ENCODE peak calls at places on chromosomes 5 and 9, in five cellular contexts. R, H, S, Q and N are unnamed samples.

GRCh38 chr5:82777106-82777505 is 300.1 kb downstream of the TMEM167A start:
- DNase-seq in S (no peak), H (no peak), R (no peak), Q (no peak), N (no peak)

GRCh38 chr9:136666364-136667216 is 3.9 kb downstream of the EGFL7 start:
- DNase-seq in R (no peak), Q (no peak), S (no peak), H (no peak), N (no peak)

GRCh38 chr5:71859515-71859914 is 140.4 kb downstream of the CARTPT start:
- DNase-seq in Q (no peak), R (no peak), S (no peak), H (no peak), N (no peak)

GRCh38 chr9:91179237-91180138 is 182.2 kb downstream of the AUH start:
- DNase-seq in R (no peak), S (no peak), H (no peak), Q (no peak), N (no peak)

GRCh38 chr9:7028591-7028990 is 270.8 kb downstream of the KDM4C start:
- DNase-seq in H (no peak), Q (no peak), R (no peak), S (no peak), N (no peak)

GRCh38 chr5:141668601-141669265 is 13.3 kb downstream of the ARAP3 start:
- DNase-seq in H (no peak), R (no peak), Q (no peak), S (no peak), N (no peak)

GRCh38 chr5:172703952-172704351 is 62.9 kb downstream of the NEURL1B start:
- DNase-seq in S (no peak), H (no peak), Q (no peak), R (no peak), N (no peak)

GRCh38 chr5:97019435-97020117 is 83.7 kb downstream of the LNPEP start:
- DNase-seq in Q (no peak), R (no peak), H (no peak), S (no peak), N (no peak)

GRCh38 chr5:55064523-55064922 is 37.9 kb upstream of the GZMA start:
- DNase-seq in Q (no peak), S (no peak), H (no peak), R (no peak), N (no peak)

GRCh38 chr5:45454114-45454513 is 242.1 kb downstream of the HCN1 start:
- DNase-seq in S (peak), H (no peak), Q (no peak), R (peak), N (no peak)

GRCh38 chr5:111707624-111708165 is 49.3 kb downstream of the NREP start:
- DNase-seq in H (no peak), Q (no peak), S (no peak), R (no peak), N (no peak)

GRCh38 chr5:10442581-10442980 is 902 bp downstream of the ROPN1L start:
- DNase-seq in S (no peak), H (no peak), R (no peak), Q (no peak), N (no peak)

GRCh38 chr9:972512-973294 is 3.8 kb upstream of the DMRT3 start:
- DNase-seq in R (no peak), S (peak), Q (no peak), H (no peak), N (no peak)

GRCh38 chr9:118091676-118092490 is 387.7 kb downstream of the TLR4 start:
- DNase-seq in Q (no peak), S (no peak), R (no peak), H (no peak), N (no peak)

GRCh38 chr5:141747152-141747640 is 65.2 kb upstream of the ARAP3 start:
- DNase-seq in S (peak), H (no peak), Q (no peak), R (peak), N (peak)

GRCh38 chr5:171542504-171543150 is 123.2 kb downstream of the FGF18 start:
- DNase-seq in H (no peak), S (no peak), R (no peak), Q (no peak), N (no peak)

GRCh38 chr5:160378325-160378724 is 7.9 kb upstream of the C1QTNF2 start:
- DNase-seq in S (no peak), Q (no peak), R (no peak), H (no peak), N (peak)

GRCh38 chr5:59923465-59923864 is 29.9 kb upstream of the PDE4D start:
- DNase-seq in H (no peak), S (no peak), Q (no peak), R (no peak), N (no peak)

GRCh38 chr5:72600401-72600981 is 93.3 kb upstream of the ZNF366 start:
- DNase-seq in R (peak), H (no peak), S (no peak), Q (no peak), N (no peak)

GRCh38 chr5:15752886-15753285 is 252.9 kb downstream of the FBXL7 start:
- DNase-seq in H (no peak), S (no peak), R (no peak), Q (no peak), N (no peak)

GRCh38 chr5:30502277-30502676 is 691.2 kb upstream of the CDH6 start:
- DNase-seq in Q (no peak), S (no peak), H (no peak), R (no peak), N (no peak)

GRCh38 chr5:31614147-31615030 is 24.5 kb upstream of the PDZD2 start:
- DNase-seq in H (no peak), R (no peak), S (no peak), Q (no peak), N (no peak)

GRCh38 chr9:91536211-91536691 is 112.6 kb upstream of the NFIL3 start:
- DNase-seq in H (no peak), S (no peak), Q (peak), R (peak), N (no peak)

GRCh38 chr5:145499483-145499882 is 335.7 kb downstream of the PRELID2 start:
- DNase-seq in H (no peak), R (no peak), Q (no peak), S (no peak), N (no peak)

GRCh38 chr5:139847790-139848507 is 52.3 kb downstream of the PSD2 start:
- DNase-seq in R (no peak), H (no peak), Q (no peak), S (peak), N (peak)

GRCh38 chr5:6505779-6506557 is 57.3 kb downstream of the UBE2QL1 start:
- DNase-seq in H (no peak), S (no peak), Q (no peak), R (no peak), N (no peak)
- TF ChIP-seq ZBTB33 in H (no peak), S (no peak), Q (no peak), R (no peak), N (no peak)

GRCh38 chr9:18216376-18216775 is 257.6 kb upstream of the ADAMTSL1 start:
- DNase-seq in R (no peak), Q (no peak), H (no peak), S (no peak), N (no peak)

GRCh38 chr9:18215626-18216025 is 258.3 kb upstream of the ADAMTSL1 start:
- DNase-seq in R (no peak), Q (no peak), S (no peak), H (no peak), N (no peak)
- TF ChIP-seq ZBTB33 in R (no peak), Q (no peak), S (no peak), H (no peak), N (no peak)

GRCh38 chr5:132058646-132059042 is 1.8 kb upstream of the IL3 start:
- DNase-seq in R (no peak), S (peak), H (no peak), Q (no peak), N (no peak)
- TF ChIP-seq ZBTB33 in R (no peak), S (no peak), H (no peak), Q (no peak), N (no peak)

GRCh38 chr5:38736089-38736488 is 109.7 kb upstream of the OSMR start:
- DNase-seq in H (no peak), R (no peak), S (no peak), Q (no peak), N (no peak)

GRCh38 chr5:38734353-38734752 is 111.5 kb upstream of the OSMR start:
- DNase-seq in R (no peak), S (no peak), H (no peak), Q (no peak), N (no peak)

GRCh38 chr5:38726279-38726678 is 119.5 kb upstream of the OSMR start:
- DNase-seq in R (no peak), S (peak), H (no peak), Q (no peak), N (no peak)

GRCh38 chr5:38731461-38731860 is 114.4 kb upstream of the OSMR start:
- DNase-seq in R (no peak), H (no peak), S (no peak), Q (no peak), N (no peak)
- TF ChIP-seq ZBTB33 in R (no peak), H (no peak), S (no peak), Q (no peak), N (no peak)

DNA sequence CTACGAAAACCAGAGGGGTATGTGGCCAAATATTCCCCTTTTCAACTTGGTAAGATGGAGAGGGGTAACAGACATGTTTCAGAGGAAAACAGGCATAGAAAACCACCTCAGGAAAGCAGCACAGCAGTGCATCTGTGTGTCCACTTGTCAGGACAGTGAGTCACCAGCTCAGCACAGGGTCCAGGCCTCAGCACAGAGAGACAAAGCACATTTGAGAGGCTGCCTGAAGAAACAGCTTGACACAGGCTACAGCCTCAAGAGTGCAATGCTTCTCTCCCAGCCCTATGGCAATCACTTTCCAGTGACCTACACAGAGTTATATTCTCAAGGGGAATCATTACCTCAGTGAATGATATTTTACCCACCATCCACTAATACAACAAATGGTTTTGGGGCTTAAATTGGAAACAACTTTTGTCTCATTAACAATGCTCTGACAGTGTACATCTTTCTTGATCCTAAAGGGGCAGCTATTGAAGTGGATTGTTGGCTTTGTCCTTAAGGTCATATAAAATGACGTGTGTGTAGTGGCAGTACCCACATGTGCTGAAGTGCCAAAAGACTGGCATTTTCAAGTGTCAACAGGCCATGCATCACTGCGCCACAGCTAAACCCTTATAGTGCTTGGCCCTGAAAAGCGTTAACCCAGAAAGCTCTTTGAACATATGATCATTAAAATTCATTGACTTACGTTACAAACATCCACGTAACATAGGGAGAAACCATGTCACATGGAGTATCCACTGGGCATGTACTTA is 46.4 kb downstream of the ERMP1 start:
- DNase-seq in S (no peak), R (no peak), H (no peak), Q (no peak), N (no peak)
- TF ChIP-seq ZBTB33 in S (no peak), R (no peak), H (no peak), Q (no peak), N (no peak)

GRCh38 chr5:99034336-99034735 is 105.5 kb upstream of the CHD1 start:
- DNase-seq in H (no peak), Q (no peak), S (no peak), R (no peak), N (peak)

GRCh38 chr5:99035942-99036341 is 107.1 kb upstream of the CHD1 start:
- DNase-seq in H (no peak), R (no peak), Q (no peak), S (no peak), N (no peak)

GRCh38 chr5:99033014-99033931 is 104.5 kb upstream of the CHD1 start:
- DNase-seq in H (no peak), R (no peak), Q (no peak), S (no peak), N (no peak)

GRCh38 chr5:99032234-99033013 is 103.6 kb upstream of the CHD1 start:
- DNase-seq in Q (peak), R (peak), S (peak), H (no peak), N (peak)

DNA sequence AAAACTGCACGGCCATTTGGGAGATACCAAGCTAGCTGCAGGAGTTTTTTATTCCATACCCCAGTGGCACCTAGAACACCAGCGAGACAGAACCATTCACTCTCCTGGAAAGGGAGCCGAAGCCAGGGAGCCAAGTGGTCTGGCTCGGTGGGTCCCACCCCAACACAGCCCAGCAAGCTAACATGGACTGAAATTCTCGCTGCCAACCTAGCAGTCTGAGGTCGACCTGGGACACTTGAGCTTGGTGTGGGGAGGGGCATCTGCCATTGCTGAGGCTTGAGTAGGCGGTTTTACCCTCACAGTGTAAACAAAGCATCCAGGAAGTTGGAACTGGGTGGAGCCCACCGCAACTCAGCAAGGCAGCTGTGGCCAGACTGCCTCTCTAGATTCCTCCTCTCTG is 108.9 kb upstream of the CHD1 start:
- DNase-seq in Q (peak), S (no peak), R (no peak), H (no peak), N (no peak)
- TF ChIP-seq ZBTB33 in Q (no peak), S (no peak), R (no peak), H (no peak), N (no peak)

DNA sequence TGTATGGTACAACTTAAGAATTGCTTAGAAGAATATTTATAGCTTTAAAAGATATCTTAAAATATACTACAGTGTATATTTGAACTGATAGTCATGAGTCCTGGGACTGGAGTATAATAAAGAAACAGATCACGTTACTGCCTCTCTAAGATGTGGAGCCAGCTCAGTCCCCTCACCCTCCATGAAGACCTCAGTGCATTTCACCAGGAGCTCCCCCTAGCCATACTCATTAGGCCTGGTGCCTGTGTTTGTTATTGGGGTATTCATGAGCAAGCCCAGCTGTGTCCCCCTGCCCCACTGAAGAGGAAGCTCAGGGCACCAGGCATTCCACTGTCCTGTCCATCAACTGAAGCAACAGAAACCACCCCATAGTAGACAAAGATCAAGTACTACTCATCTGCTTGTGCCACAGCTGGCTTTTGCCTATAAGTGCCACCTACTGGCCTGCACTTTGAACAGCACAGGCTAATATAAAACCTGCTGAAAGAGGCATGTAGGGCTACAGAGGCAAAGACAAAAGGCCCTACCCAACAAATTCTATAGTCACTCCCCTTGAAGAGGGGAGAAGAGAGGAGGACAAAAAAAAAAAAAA is 850.2 kb upstream of the NUDT12 start:
- DNase-seq in Q (peak), S (no peak), R (peak), H (no peak), N (no peak)
- TF ChIP-seq ZBTB33 in Q (no peak), S (no peak), R (no peak), H (no peak), N (no peak)

GRCh38 chr5:132251220-132251725 is 6.2 kb upstream of the PDLIM4 start:
- DNase-seq in Q (no peak), S (no peak), H (no peak), R (no peak), N (no peak)
- TF ChIP-seq ZBTB33 in Q (no peak), S (no peak), H (no peak), R (no peak), N (no peak)

DNA sequence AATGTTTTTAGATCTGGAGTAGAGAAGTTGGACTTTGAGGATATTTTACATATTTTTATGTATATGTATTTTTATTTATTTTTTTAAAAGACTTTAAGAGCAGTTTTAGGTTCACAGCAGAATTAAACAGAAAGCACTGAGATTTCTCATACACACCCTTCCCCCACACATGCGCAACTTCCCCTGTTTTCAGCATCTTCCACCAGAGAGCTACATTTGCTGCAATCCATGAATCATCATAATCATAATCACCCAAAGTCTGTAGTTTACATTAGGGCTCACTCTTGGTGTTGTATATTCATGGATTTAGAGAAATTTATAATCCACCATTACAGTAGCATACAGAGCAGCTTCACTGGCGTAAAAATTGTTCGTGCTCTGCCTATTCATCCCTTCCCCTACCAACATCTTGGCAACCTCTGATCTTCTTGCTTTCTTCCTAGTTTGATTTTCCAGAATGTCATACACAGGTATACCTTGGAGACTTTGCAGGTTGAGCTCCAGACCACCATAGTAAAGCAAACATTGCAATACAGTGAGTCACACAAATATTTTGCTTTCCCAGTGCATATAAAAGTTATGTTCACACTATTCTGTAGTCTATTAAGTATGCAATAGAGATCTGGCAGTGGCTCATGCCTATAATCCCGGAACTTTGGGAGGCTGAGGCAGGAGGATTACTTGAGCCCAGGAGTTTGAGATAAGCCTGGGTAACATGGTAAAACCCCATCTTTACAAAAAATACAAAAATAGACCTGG is 9.6 kb upstream of the CCDC171 start:
- DNase-seq in Q (no peak), H (no peak), S (no peak), R (no peak), N (no peak)
- TF ChIP-seq ZBTB33 in Q (no peak), H (no peak), S (no peak), R (no peak), N (no peak)